ENCODE peak calls at places on chromosomes 5 and 9, in six cellular contexts. S is H7, F is SW 1271, P is prostate gland, J is left ventricle myocardium inferior, H is IMR-90. T is an unnamed sample.

GRCh38 chr9:96061293-96061987 is 185.9 kb downstream of the ERCC6L2 start:
- DNase-seq in S (peak), F (no peak), P (peak), J (peak), H (peak), T (peak)

GRCh38 chr9:113375057-113376023 is 1.4 kb downstream of the HDHD3 start:
- DNase-seq in S (peak), F (no peak), P (no peak), J (no peak), H (peak), T (no peak)

GRCh38 chr9:98375138-98375726 is 119.8 kb upstream of the TBC1D2 start:
- DNase-seq in S (no peak), F (peak), P (no peak), J (no peak), H (peak), T (no peak)

GRCh38 chr9:123357748-123358059 is 1.7 kb downstream of the CRB2 start:
- DNase-seq in S (no peak), F (no peak), P (no peak), J (no peak), H (no peak), T (no peak)

GRCh38 chr9:88737031-88737430 is 202.1 kb downstream of the NXNL2 start:
- DNase-seq in S (no peak), F (no peak), P (no peak), J (no peak), H (no peak), T (no peak)

GRCh38 chr5:129359450-129359849 is 100.6 kb upstream of the ADAMTS19 start:
- DNase-seq in S (no peak), F (no peak), P (peak), J (no peak), H (no peak), T (no peak)

GRCh38 chr5:103452089-103452488 is 110.5 kb downstream of the NUDT12 start:
- DNase-seq in S (no peak), F (no peak), P (no peak), J (no peak), H (no peak), T (no peak)

GRCh38 chr5:15021286-15022046 is 149.9 kb upstream of the ANKH start:
- DNase-seq in S (no peak), F (no peak), P (no peak), J (no peak), H (peak), T (no peak)

GRCh38 chr5:172167893-172168292 is 20.1 kb downstream of the STK10 start:
- DNase-seq in S (peak), F (no peak), P (no peak), J (peak), H (no peak), T (peak)

GRCh38 chr9:17398351-17398750 is 180.5 kb upstream of the SH3GL2 start:
- DNase-seq in S (no peak), F (no peak), P (no peak), J (no peak), H (peak), T (no peak)

GRCh38 chr5:159844267-159844666 is 72.0 kb upstream of the ADRA1B start:
- DNase-seq in S (no peak), F (no peak), P (no peak), J (no peak), H (no peak), T (no peak)

GRCh38 chr9:98767196-98767595 is 29.2 kb downstream of the ANKS6 start:
- DNase-seq in S (no peak), F (no peak), P (no peak), J (no peak), H (no peak), T (no peak)

GRCh38 chr5:54148062-54148461 is 162.3 kb downstream of the ARL15 start:
- DNase-seq in S (no peak), F (no peak), P (no peak), J (no peak), H (peak), T (no peak)

GRCh38 chr9:131402073-131402472 is 8.2 kb downstream of the PRRC2B start:
- DNase-seq in S (no peak), F (no peak), P (no peak), J (no peak), H (peak), T (no peak)

GRCh38 chr9:104993291-104993963 is 65.5 kb upstream of the ABCA1 start:
- DNase-seq in S (peak), F (no peak), P (no peak), J (peak), H (peak), T (peak)

GRCh38 chr5:16992006-16992405 is 55.9 kb upstream of the MYO10 start:
- DNase-seq in S (no peak), F (no peak), P (no peak), J (no peak), H (peak), T (no peak)

GRCh38 chr9:89489548-89490527 is 8.1 kb downstream of the SEMA4D start:
- DNase-seq in S (no peak), F (no peak), P (no peak), J (no peak), H (no peak), T (no peak)

GRCh38 chr5:31453522-31453921 is 78.4 kb downstream of the DROSHA start:
- DNase-seq in S (peak), F (no peak), P (no peak), J (no peak), H (no peak), T (peak)

GRCh38 chr9:130345993-130346385 is 80.4 kb downstream of the HMCN2 start:
- DNase-seq in S (peak), F (no peak), P (no peak), J (no peak), H (no peak), T (peak)

GRCh38 chr9:134327671-134328231 is 1.5 kb downstream of the RXRA start:
- DNase-seq in S (peak), F (no peak), P (no peak), J (peak), H (no peak), T (no peak)

GRCh38 chr5:107223066-107223465 is 447.7 kb downstream of the EFNA5 start:
- DNase-seq in S (no peak), F (no peak), P (no peak), J (no peak), H (no peak), T (no peak)

GRCh38 chr5:177189416-177189815 is 55.8 kb downstream of the NSD1 start:
- DNase-seq in S (no peak), F (no peak), P (no peak), J (no peak), H (peak), T (no peak)

GRCh38 chr5:5492087-5492933 is 69.8 kb downstream of the ICE1 start:
- DNase-seq in S (peak), F (no peak), P (no peak), J (no peak), H (peak), T (peak)

T was measured in neural progenitor cell.